ENCODE peak calls at places on chromosomes 6 and 20, in ten cellular contexts. One of them, this sample, is unnamed.

GRCh38 chr20:62143976-62144825 is 632 bp downstream of the SS18L1 start:
- DNase-seq in transverse colon: peak
- DNase-seq in GM20000: peak
- DNase-seq in fibroblast of pulmonary artery: peak
- DNase-seq in right atrium auricular region: no peak
- DNase-seq in type B pancreatic cell: no peak
- DNase-seq in CD4-positive, alpha-beta T cell: peak
- DNase-seq in A673: peak
- DNase-seq in heart left ventricle: peak
- DNase-seq in tibial artery: peak
- DNase-seq in this sample: peak

GRCh38 chr6:80003841-80004198 is 629 bp upstream of the TTK start:
- DNase-seq in transverse colon: peak
- DNase-seq in GM20000: no peak
- DNase-seq in fibroblast of pulmonary artery: no peak
- DNase-seq in right atrium auricular region: no peak
- DNase-seq in type B pancreatic cell: no peak
- DNase-seq in CD4-positive, alpha-beta T cell: no peak
- DNase-seq in A673: no peak
- DNase-seq in heart left ventricle: no peak
- DNase-seq in tibial artery: peak
- DNase-seq in this sample: no peak

GRCh38 chr6:38027685-38028373 is 208.3 kb downstream of the ZFAND3 start:
- DNase-seq in transverse colon: no peak
- DNase-seq in GM20000: no peak
- DNase-seq in fibroblast of pulmonary artery: peak
- DNase-seq in right atrium auricular region: no peak
- DNase-seq in type B pancreatic cell: no peak
- DNase-seq in CD4-positive, alpha-beta T cell: no peak
- DNase-seq in A673: peak
- DNase-seq in heart left ventricle: no peak
- DNase-seq in tibial artery: no peak
- DNase-seq in this sample: peak

GRCh38 chr6:37251211-37251610 is 6.4 kb upstream of the TBC1D22B start:
- DNase-seq in transverse colon: no peak
- DNase-seq in GM20000: no peak
- DNase-seq in fibroblast of pulmonary artery: peak
- DNase-seq in right atrium auricular region: no peak
- DNase-seq in type B pancreatic cell: no peak
- DNase-seq in CD4-positive, alpha-beta T cell: no peak
- DNase-seq in A673: no peak
- DNase-seq in heart left ventricle: no peak
- DNase-seq in tibial artery: no peak
- DNase-seq in this sample: peak

GRCh38 chr20:48066256-48066655 is 281.0 kb upstream of the SULF2 start:
- DNase-seq in transverse colon: no peak
- DNase-seq in GM20000: no peak
- DNase-seq in fibroblast of pulmonary artery: peak
- DNase-seq in right atrium auricular region: no peak
- DNase-seq in type B pancreatic cell: no peak
- DNase-seq in CD4-positive, alpha-beta T cell: no peak
- DNase-seq in A673: peak
- DNase-seq in heart left ventricle: no peak
- DNase-seq in tibial artery: no peak
- DNase-seq in this sample: peak

GRCh38 chr6:138404666-138405337 is 779 bp downstream of the HEBP2 start:
- DNase-seq in transverse colon: peak
- DNase-seq in GM20000: no peak
- DNase-seq in fibroblast of pulmonary artery: no peak
- DNase-seq in right atrium auricular region: no peak
- DNase-seq in type B pancreatic cell: no peak
- DNase-seq in CD4-positive, alpha-beta T cell: peak
- DNase-seq in A673: no peak
- DNase-seq in heart left ventricle: no peak
- DNase-seq in tibial artery: no peak
- DNase-seq in this sample: peak

GRCh38 chr6:30875244-30876038 is 8.9 kb upstream of the DDR1 start:
- DNase-seq in transverse colon: no peak
- DNase-seq in GM20000: no peak
- DNase-seq in fibroblast of pulmonary artery: no peak
- DNase-seq in right atrium auricular region: no peak
- DNase-seq in type B pancreatic cell: no peak
- DNase-seq in CD4-positive, alpha-beta T cell: no peak
- DNase-seq in A673: no peak
- DNase-seq in heart left ventricle: no peak
- DNase-seq in tibial artery: no peak
- DNase-seq in this sample: no peak

GRCh38 chr20:11130554-11131166 is 456.9 kb upstream of the JAG1 start:
- DNase-seq in transverse colon: no peak
- DNase-seq in GM20000: peak
- DNase-seq in fibroblast of pulmonary artery: no peak
- DNase-seq in right atrium auricular region: no peak
- DNase-seq in type B pancreatic cell: no peak
- DNase-seq in CD4-positive, alpha-beta T cell: no peak
- DNase-seq in A673: no peak
- DNase-seq in heart left ventricle: no peak
- DNase-seq in tibial artery: no peak
- DNase-seq in this sample: no peak

GRCh38 chr20:44993343-44993742 is 27.0 kb downstream of the STK4 start:
- DNase-seq in transverse colon: no peak
- DNase-seq in GM20000: peak
- DNase-seq in fibroblast of pulmonary artery: peak
- DNase-seq in right atrium auricular region: no peak
- DNase-seq in type B pancreatic cell: no peak
- DNase-seq in CD4-positive, alpha-beta T cell: no peak
- DNase-seq in A673: peak
- DNase-seq in heart left ventricle: no peak
- DNase-seq in tibial artery: no peak
- DNase-seq in this sample: no peak

GRCh38 chr6:4607026-4607704 is 169.0 kb upstream of the CDYL start:
- DNase-seq in transverse colon: peak
- DNase-seq in GM20000: no peak
- DNase-seq in fibroblast of pulmonary artery: peak
- DNase-seq in right atrium auricular region: no peak
- DNase-seq in type B pancreatic cell: no peak
- DNase-seq in CD4-positive, alpha-beta T cell: no peak
- DNase-seq in A673: no peak
- DNase-seq in heart left ventricle: no peak
- DNase-seq in tibial artery: no peak
- DNase-seq in this sample: peak

GRCh38 chr6:38507173-38507572 is 132.6 kb downstream of the BTBD9 start:
- DNase-seq in transverse colon: no peak
- DNase-seq in GM20000: no peak
- DNase-seq in fibroblast of pulmonary artery: no peak
- DNase-seq in right atrium auricular region: no peak
- DNase-seq in type B pancreatic cell: no peak
- DNase-seq in CD4-positive, alpha-beta T cell: no peak
- DNase-seq in A673: no peak
- DNase-seq in heart left ventricle: no peak
- DNase-seq in tibial artery: no peak
- DNase-seq in this sample: no peak

GRCh38 chr6:145069966-145070365 is 665.4 kb downstream of the EPM2A start:
- DNase-seq in transverse colon: no peak
- DNase-seq in GM20000: no peak
- DNase-seq in fibroblast of pulmonary artery: no peak
- DNase-seq in right atrium auricular region: no peak
- DNase-seq in type B pancreatic cell: no peak
- DNase-seq in CD4-positive, alpha-beta T cell: no peak
- DNase-seq in A673: no peak
- DNase-seq in heart left ventricle: no peak
- DNase-seq in tibial artery: no peak
- DNase-seq in this sample: peak

GRCh38 chr6:105279463-105279862 is 99.6 kb upstream of the POPDC3 start:
- DNase-seq in transverse colon: no peak
- DNase-seq in GM20000: no peak
- DNase-seq in fibroblast of pulmonary artery: no peak
- DNase-seq in right atrium auricular region: no peak
- DNase-seq in type B pancreatic cell: no peak
- DNase-seq in CD4-positive, alpha-beta T cell: no peak
- DNase-seq in A673: no peak
- DNase-seq in heart left ventricle: no peak
- DNase-seq in tibial artery: no peak
- DNase-seq in this sample: no peak

GRCh38 chr6:105278035-105278434 is 98.2 kb upstream of the POPDC3 start:
- DNase-seq in transverse colon: no peak
- DNase-seq in GM20000: no peak
- DNase-seq in fibroblast of pulmonary artery: no peak
- DNase-seq in right atrium auricular region: no peak
- DNase-seq in type B pancreatic cell: no peak
- DNase-seq in CD4-positive, alpha-beta T cell: no peak
- DNase-seq in A673: no peak
- DNase-seq in heart left ventricle: no peak
- DNase-seq in tibial artery: no peak
- DNase-seq in this sample: no peak

GRCh38 chr6:105276374-105276773 is 96.6 kb upstream of the POPDC3 start:
- DNase-seq in transverse colon: no peak
- DNase-seq in GM20000: no peak
- DNase-seq in fibroblast of pulmonary artery: no peak
- DNase-seq in right atrium auricular region: no peak
- DNase-seq in type B pancreatic cell: no peak
- DNase-seq in CD4-positive, alpha-beta T cell: no peak
- DNase-seq in A673: no peak
- DNase-seq in heart left ventricle: no peak
- DNase-seq in tibial artery: no peak
- DNase-seq in this sample: no peak

GRCh38 chr6:105280033-105280432 is 100.2 kb upstream of the POPDC3 start:
- DNase-seq in transverse colon: no peak
- DNase-seq in GM20000: no peak
- DNase-seq in fibroblast of pulmonary artery: no peak
- DNase-seq in right atrium auricular region: no peak
- DNase-seq in type B pancreatic cell: no peak
- DNase-seq in CD4-positive, alpha-beta T cell: no peak
- DNase-seq in A673: no peak
- DNase-seq in heart left ventricle: no peak
- DNase-seq in tibial artery: no peak
- DNase-seq in this sample: no peak

GRCh38 chr6:105278813-105279212 is 99.0 kb upstream of the POPDC3 start:
- DNase-seq in transverse colon: no peak
- DNase-seq in GM20000: no peak
- DNase-seq in fibroblast of pulmonary artery: no peak
- DNase-seq in right atrium auricular region: no peak
- DNase-seq in type B pancreatic cell: no peak
- DNase-seq in CD4-positive, alpha-beta T cell: no peak
- DNase-seq in A673: no peak
- DNase-seq in heart left ventricle: no peak
- DNase-seq in tibial artery: no peak
- DNase-seq in this sample: no peak
- TF ChIP-seq CTCF in transverse colon: no peak
- TF ChIP-seq CTCF in GM20000: no peak
- TF ChIP-seq CTCF in fibroblast of pulmonary artery: no peak
- TF ChIP-seq CTCF in right atrium auricular region: no peak
- TF ChIP-seq CTCF in type B pancreatic cell: no peak
- TF ChIP-seq CTCF in CD4-positive, alpha-beta T cell: no peak
- TF ChIP-seq CTCF in A673: no peak
- TF ChIP-seq CTCF in heart left ventricle: no peak
- TF ChIP-seq CTCF in tibial artery: no peak
- TF ChIP-seq CTCF in this sample: no peak

DNA sequence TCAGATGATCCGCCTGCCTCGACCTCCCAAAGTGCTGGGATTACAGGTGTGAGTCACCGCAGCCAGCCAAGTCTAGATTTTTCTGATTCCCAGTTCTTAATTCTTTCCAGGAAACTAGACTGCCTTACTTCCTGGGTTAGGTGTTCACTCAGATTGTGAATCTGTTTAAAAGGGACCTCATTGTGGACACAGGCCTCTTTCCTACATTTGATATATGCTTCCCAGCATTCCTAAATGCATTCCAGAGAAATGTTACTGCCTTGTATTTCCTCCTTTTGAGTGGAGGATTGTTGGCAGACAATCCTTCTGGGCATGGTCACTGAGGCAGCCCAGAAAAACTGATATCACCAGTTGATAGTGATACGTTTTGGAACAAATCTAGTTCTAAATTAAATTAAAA is 15.7 kb downstream of the TMEM181 start:
- DNase-seq in transverse colon: no peak
- DNase-seq in GM20000: no peak
- DNase-seq in fibroblast of pulmonary artery: peak
- DNase-seq in right atrium auricular region: no peak
- DNase-seq in type B pancreatic cell: no peak
- DNase-seq in CD4-positive, alpha-beta T cell: no peak
- DNase-seq in A673: no peak
- DNase-seq in heart left ventricle: no peak
- DNase-seq in tibial artery: no peak
- DNase-seq in this sample: no peak
- TF ChIP-seq CTCF in transverse colon: no peak
- TF ChIP-seq CTCF in GM20000: no peak
- TF ChIP-seq CTCF in fibroblast of pulmonary artery: no peak
- TF ChIP-seq CTCF in right atrium auricular region: no peak
- TF ChIP-seq CTCF in type B pancreatic cell: no peak
- TF ChIP-seq CTCF in CD4-positive, alpha-beta T cell: no peak
- TF ChIP-seq CTCF in A673: no peak
- TF ChIP-seq CTCF in heart left ventricle: no peak
- TF ChIP-seq CTCF in tibial artery: no peak
- TF ChIP-seq CTCF in this sample: no peak

DNA sequence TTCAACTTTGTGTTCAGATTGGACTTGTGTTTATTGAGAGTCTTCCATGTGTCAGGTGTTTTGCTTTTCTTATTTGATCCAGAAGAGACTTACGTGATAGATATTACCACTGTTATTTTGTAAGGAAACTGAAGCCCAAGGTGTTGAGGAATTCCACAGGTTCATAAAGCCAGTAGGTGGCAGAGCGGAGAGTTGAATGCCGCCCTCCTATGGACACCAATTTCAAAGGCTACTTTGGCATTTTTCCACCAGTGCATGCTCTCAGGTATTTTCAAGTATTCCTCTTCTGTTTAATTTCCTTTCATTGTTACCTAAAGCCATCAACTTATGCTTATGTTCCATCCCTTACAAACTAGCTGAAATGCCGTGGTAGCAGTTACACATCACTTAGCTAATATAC is 14.0 kb upstream of the COL10A1 start:
- DNase-seq in transverse colon: no peak
- DNase-seq in GM20000: no peak
- DNase-seq in fibroblast of pulmonary artery: no peak
- DNase-seq in right atrium auricular region: no peak
- DNase-seq in type B pancreatic cell: no peak
- DNase-seq in CD4-positive, alpha-beta T cell: no peak
- DNase-seq in A673: no peak
- DNase-seq in heart left ventricle: no peak
- DNase-seq in tibial artery: no peak
- DNase-seq in this sample: no peak
- TF ChIP-seq CTCF in transverse colon: no peak
- TF ChIP-seq CTCF in GM20000: no peak
- TF ChIP-seq CTCF in fibroblast of pulmonary artery: no peak
- TF ChIP-seq CTCF in right atrium auricular region: no peak
- TF ChIP-seq CTCF in type B pancreatic cell: no peak
- TF ChIP-seq CTCF in CD4-positive, alpha-beta T cell: no peak
- TF ChIP-seq CTCF in A673: peak
- TF ChIP-seq CTCF in heart left ventricle: no peak
- TF ChIP-seq CTCF in tibial artery: no peak
- TF ChIP-seq CTCF in this sample: no peak

DNA sequence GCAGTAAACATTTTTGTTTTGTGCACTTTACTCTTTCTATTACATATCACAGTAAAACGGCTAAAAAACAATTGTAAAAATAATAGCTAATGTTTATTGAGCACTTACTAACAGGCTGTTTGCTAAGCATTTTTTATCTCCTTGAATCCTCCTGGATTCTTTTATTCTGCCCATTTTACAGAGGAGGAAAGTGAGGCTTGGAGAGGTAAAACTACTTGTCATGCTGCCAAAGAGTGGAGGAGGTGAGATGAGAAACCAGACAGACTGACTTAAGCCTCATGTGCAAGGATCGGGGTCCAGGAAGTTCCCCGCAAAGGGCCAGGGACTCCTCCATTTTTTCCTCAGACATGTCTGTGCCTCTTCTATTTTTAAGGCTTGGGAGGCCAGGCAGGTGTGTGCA is 63.6 kb downstream of the DLGAP4 start:
- DNase-seq in transverse colon: no peak
- DNase-seq in GM20000: no peak
- DNase-seq in fibroblast of pulmonary artery: no peak
- DNase-seq in right atrium auricular region: no peak
- DNase-seq in type B pancreatic cell: no peak
- DNase-seq in CD4-positive, alpha-beta T cell: no peak
- DNase-seq in A673: no peak
- DNase-seq in heart left ventricle: no peak
- DNase-seq in tibial artery: no peak
- DNase-seq in this sample: no peak
- TF ChIP-seq CTCF in transverse colon: no peak
- TF ChIP-seq CTCF in GM20000: no peak
- TF ChIP-seq CTCF in fibroblast of pulmonary artery: no peak
- TF ChIP-seq CTCF in right atrium auricular region: no peak
- TF ChIP-seq CTCF in type B pancreatic cell: no peak
- TF ChIP-seq CTCF in CD4-positive, alpha-beta T cell: no peak
- TF ChIP-seq CTCF in A673: no peak
- TF ChIP-seq CTCF in heart left ventricle: no peak
- TF ChIP-seq CTCF in tibial artery: no peak
- TF ChIP-seq CTCF in this sample: no peak